ENCODE peak calls at places on chromosomes 4 and X, in six cellular contexts. B, R, D, F, S and L are unnamed samples.

GRCh38 chrX:64580035-64580434 is 184.8 kb upstream of the MTMR8 start:
- DNase-seq in B (no peak), R (no peak), D (no peak), F (peak), S (no peak), L (no peak)

GRCh38 chr4:141056473-141056872 is 76.8 kb downstream of the RNF150 start:
- DNase-seq in B (no peak), R (no peak), D (no peak), F (no peak), S (no peak), L (no peak)

GRCh38 chr4:130722370-130722769 is 1626.4 kb downstream of the C4orf33 start:
- DNase-seq in B (no peak), R (no peak), D (no peak), F (no peak), S (no peak), L (no peak)

GRCh38 chr4:17335371-17335770 is 176.5 kb downstream of the QDPR start:
- DNase-seq in B (no peak), R (no peak), D (no peak), F (no peak), S (no peak), L (no peak)

GRCh38 chrX:109934935-109935334 is 68.0 kb upstream of the TMEM164 start:
- DNase-seq in B (no peak), R (no peak), D (no peak), F (no peak), S (no peak), L (no peak)

GRCh38 chr4:143335979-143336827 is 473 bp upstream of the GAB1 start:
- DNase-seq in B (no peak), R (peak), D (peak), F (peak), S (peak), L (peak)

GRCh38 chr4:99736846-99737245 is 79.2 kb upstream of the C4orf54 start:
- DNase-seq in B (no peak), R (no peak), D (no peak), F (no peak), S (no peak), L (no peak)

GRCh38 chr4:169773889-169774288 is 16.1 kb upstream of the HPF1 start:
- DNase-seq in B (no peak), R (no peak), D (no peak), F (no peak), S (no peak), L (no peak)

GRCh38 chr4:169314906-169315305 is 44.1 kb upstream of the SH3RF1 start:
- DNase-seq in B (no peak), R (no peak), D (peak), F (no peak), S (peak), L (no peak)

GRCh38 chr4:12389604-12390003 is 960.9 kb upstream of the HS3ST1 start:
- DNase-seq in B (no peak), R (no peak), D (no peak), F (no peak), S (no peak), L (no peak)

GRCh38 chrX:38006283-38006682 is at the start of gene SYTL5:
- DNase-seq in B (no peak), R (no peak), D (no peak), F (no peak), S (no peak), L (no peak)

GRCh38 chrX:68511255-68511654 is 12.4 kb downstream of the YIPF6 start:
- DNase-seq in B (no peak), R (no peak), D (no peak), F (peak), S (no peak), L (no peak)

GRCh38 chr4:130668859-130669258 is 1572.9 kb downstream of the C4orf33 start:
- DNase-seq in B (no peak), R (no peak), D (no peak), F (no peak), S (no peak), L (no peak)

GRCh38 chr4:8655411-8656184 is 63.0 kb downstream of the CPZ start:
- DNase-seq in B (no peak), R (no peak), D (no peak), F (no peak), S (no peak), L (peak)

GRCh38 chr4:140070369-140070768 is 83.6 kb downstream of the MAML3 start:
- DNase-seq in B (no peak), R (no peak), D (no peak), F (no peak), S (no peak), L (no peak)

GRCh38 chr4:87559090-87559837 is 30.1 kb upstream of the SPARCL1 start:
- DNase-seq in B (no peak), R (no peak), D (no peak), F (peak), S (no peak), L (no peak)

GRCh38 chr4:177484613-177485021 is 42.4 kb upstream of the AGA start:
- DNase-seq in B (no peak), R (no peak), D (no peak), F (no peak), S (no peak), L (no peak)

GRCh38 chrX:23554304-23554703 is 113.0 kb upstream of the PRDX4 start:
- DNase-seq in B (no peak), R (peak), D (no peak), F (no peak), S (no peak), L (no peak)

GRCh38 chr4:156347412-156348075 is 393.9 kb upstream of the CTSO start:
- DNase-seq in B (no peak), R (no peak), D (no peak), F (no peak), S (no peak), L (no peak)

GRCh38 chr4:181612240-181612639 is 631.0 kb upstream of the TENM3 start:
- DNase-seq in B (no peak), R (no peak), D (no peak), F (no peak), S (no peak), L (no peak)

GRCh38 chrX:149073464-149073863 is 431.6 kb downstream of the IDS start:
- DNase-seq in B (no peak), R (no peak), D (no peak), F (no peak), S (no peak), L (no peak)

GRCh38 chr4:58936436-58936835 is 1826.3 kb upstream of the IGFBP7 start:
- DNase-seq in B (no peak), R (no peak), D (no peak), F (no peak), S (no peak), L (no peak)

GRCh38 chr4:164177186-164177585 is 576.7 kb upstream of the SMIM31 start:
- DNase-seq in B (no peak), R (peak), D (no peak), F (no peak), S (no peak), L (no peak)

GRCh38 chrX:16076834-16077233 is 46.5 kb upstream of the GRPR start:
- DNase-seq in B (no peak), R (no peak), D (no peak), F (no peak), S (no peak), L (no peak)

GRCh38 chrX:68723491-68724155 is 76.2 kb downstream of the STARD8 start:
- DNase-seq in B (no peak), R (no peak), D (no peak), F (no peak), S (no peak), L (no peak)

GRCh38 chr4:165604181-165604580 is 225.4 kb downstream of the CPE start:
- DNase-seq in B (no peak), R (no peak), D (no peak), F (no peak), S (no peak), L (no peak)